ENCODE peak calls at places on chromosomes 13 and 19, in five cellular contexts. L, S, N, W and X are unnamed samples.

GRCh38 chr13:21749410-21749809 is 78.5 kb downstream of the FGF9 start:
- DNase-seq in L (no peak), S (no peak), N (no peak), W (no peak), X (no peak)

GRCh38 chr19:51018745-51019543 is 565 bp downstream of the KLK10 start:
- DNase-seq in L (no peak), S (no peak), N (peak; percentile 24), W (no peak), X (peak; percentile 87)

GRCh38 chr13:48505597-48506091 is 27.2 kb downstream of the RCBTB2 start:
- DNase-seq in L (peak; percentile 70), S (no peak), N (no peak), W (no peak), X (no peak)

GRCh38 chr13:48038763-48039162 is 1.2 kb downstream of the NUDT15 start:
- DNase-seq in L (no peak), S (no peak), N (no peak), W (no peak), X (no peak)

GRCh38 chr19:4361152-4362037 is 18.0 kb downstream of the MPND start:
- DNase-seq in L (no peak), S (no peak), N (no peak), W (peak; percentile 75), X (peak; percentile 72)

GRCh38 chr13:25977216-25977615 is 74.6 kb downstream of the SHISA2 start:
- DNase-seq in L (no peak), S (no peak), N (peak; percentile 19), W (no peak), X (no peak)

GRCh38 chr13:33079960-33080359 is 63.7 kb downstream of the KL start:
- DNase-seq in L (no peak), S (no peak), N (no peak), W (no peak), X (no peak)

GRCh38 chr19:860481-861098 is 1.1 kb downstream of the CFD start:
- DNase-seq in L (peak; percentile 77), S (peak; percentile 75), N (peak; percentile 70), W (peak; percentile 90), X (peak; percentile 71)

GRCh38 chr13:75391432-75392100 is 90.4 kb downstream of the TBC1D4 start:
- DNase-seq in L (no peak), S (no peak), N (no peak), W (no peak), X (no peak)

GRCh38 chr13:29937836-29938235 is 87.4 kb upstream of the UBL3 start:
- DNase-seq in L (no peak), S (no peak), N (no peak), W (no peak), X (no peak)

GRCh38 chr13:112143753-112144615 is 77.0 kb downstream of the SOX1 start:
- DNase-seq in L (no peak), S (no peak), N (no peak), W (peak; percentile 64), X (no peak)

GRCh38 chr13:112143046-112143752 is 76.2 kb downstream of the SOX1 start:
- DNase-seq in L (no peak), S (no peak), N (no peak), W (no peak), X (no peak)

GRCh38 chr13:112146073-112146360 is 79.1 kb downstream of the SOX1 start:
- DNase-seq in L (no peak), S (no peak), N (no peak), W (peak; percentile 58), X (no peak)

GRCh38 chr13:112144616-112145220 is 77.8 kb downstream of the SOX1 start:
- DNase-seq in L (no peak), S (no peak), N (no peak), W (peak; percentile 54), X (no peak)

DNA sequence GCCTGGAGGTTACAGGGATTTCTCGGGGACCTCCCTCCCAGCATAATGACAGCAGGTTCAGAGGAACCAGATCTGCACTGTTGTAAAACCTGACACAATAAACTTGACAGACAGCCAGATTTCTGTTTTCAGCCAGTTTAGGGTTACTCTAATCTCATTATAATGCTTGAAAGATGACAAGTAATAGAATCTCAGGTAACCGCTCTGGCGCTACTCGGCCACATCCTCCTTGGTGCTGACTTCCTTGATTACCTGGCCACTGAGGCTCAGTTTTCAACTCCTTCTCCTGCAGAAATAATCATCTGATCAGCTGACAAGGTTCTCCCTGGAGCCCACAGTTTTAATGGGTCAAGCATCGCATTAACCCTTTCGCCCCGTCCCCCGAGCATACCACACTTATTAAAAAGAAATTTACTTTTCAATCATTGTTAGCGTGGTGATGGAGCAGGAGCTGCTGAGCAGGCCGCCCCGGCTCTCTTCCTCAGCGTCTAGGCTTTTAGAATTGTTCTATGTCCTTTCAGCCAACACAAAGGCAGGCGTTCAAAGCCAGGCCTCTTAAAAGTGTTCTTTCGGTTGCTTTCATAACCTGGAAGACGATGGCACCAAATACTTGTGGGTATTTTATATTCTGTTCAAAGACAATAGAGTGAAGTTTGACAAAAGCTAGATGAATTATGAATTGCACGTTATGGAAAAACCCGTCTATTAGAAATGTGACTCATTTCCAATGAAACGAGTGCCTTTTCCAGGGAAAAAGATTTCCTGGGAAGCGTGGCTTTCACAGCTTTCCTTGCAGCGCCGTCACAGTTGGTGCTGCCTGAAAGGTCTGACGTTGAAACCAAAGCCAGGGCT is 78.5 kb downstream of the SOX1 start:
- DNase-seq in L (no peak), S (no peak), N (no peak), W (no peak), X (no peak)
- H3K4me1 ChIP-seq in L (no peaks in the 10 kb centered on the region), S (no peaks in the 10 kb centered on the region), N (no peaks in the 10 kb centered on the region), W (no peaks in the 10 kb centered on the region), X (no peaks in the 10 kb centered on the region)

GRCh38 chr19:54206831-54207177 is 6.1 kb downstream of the RPS9 start:
- DNase-seq in L (no peak), S (no peak), N (no peak), W (no peak), X (no peak)

GRCh38 chr19:54209748-54210494 is 9.3 kb downstream of the RPS9 start:
- DNase-seq in L (peak; percentile 69), S (peak; percentile 84), N (peak; percentile 99), W (no peak), X (peak; percentile 95)

GRCh38 chr19:54208784-54209057 is 8.1 kb downstream of the RPS9 start:
- DNase-seq in L (no peak), S (no peak), N (no peak), W (no peak), X (no peak)

GRCh38 chr19:54209058-54209747 is 8.5 kb downstream of the RPS9 start:
- DNase-seq in L (no peak), S (no peak), N (no peak), W (peak; percentile 83), X (no peak)

DNA sequence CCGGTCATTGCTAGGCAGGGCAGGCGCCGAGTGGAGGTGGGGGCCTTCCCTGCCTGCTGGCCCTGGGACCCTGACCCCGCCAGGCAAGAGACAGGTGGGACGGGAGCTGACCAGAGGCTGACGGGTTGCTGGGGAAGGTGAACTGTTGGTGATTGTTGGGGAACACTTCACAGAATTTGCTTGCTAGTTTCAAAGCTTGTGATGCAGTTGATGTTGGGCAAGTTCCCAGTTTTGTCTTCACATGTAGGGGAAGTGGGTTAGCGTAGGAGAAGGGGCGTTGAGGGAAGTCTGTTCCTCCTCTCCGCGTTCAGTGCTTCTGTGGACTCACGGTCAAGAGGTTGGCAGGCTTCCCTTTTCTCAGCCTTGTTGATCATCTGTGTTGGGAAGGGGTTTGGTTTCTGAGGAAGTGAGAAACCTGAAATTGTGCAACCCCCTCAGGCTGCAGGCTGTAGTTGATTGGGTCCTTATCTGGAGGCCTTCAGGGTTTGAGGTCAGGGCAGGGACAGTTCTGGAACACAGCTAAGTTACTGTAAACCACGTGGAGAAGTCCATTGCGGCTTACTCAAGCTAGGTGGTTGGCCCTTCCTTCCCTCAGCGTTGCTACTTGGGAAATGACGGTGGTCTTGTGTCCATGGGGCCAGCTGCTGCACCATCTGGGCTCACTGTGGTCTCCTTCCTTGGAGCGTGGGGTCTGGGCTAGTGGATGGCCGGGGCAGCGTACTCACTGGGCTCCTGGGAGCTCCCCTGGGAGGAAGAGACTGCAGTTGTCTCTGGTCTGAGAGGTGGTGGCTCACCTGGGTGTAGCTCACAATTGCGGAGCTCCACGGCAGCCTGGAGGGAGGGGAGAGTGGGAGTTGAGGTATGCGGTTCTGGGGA is 7.5 kb downstream of the RPS9 start:
- DNase-seq in L (peak; percentile 73), S (no peak), N (peak; percentile 86), W (peak; percentile 87), X (peak; percentile 92)
- TF ChIP-seq POLR2A in L (no peak), S (no peak), N (peak; percentile 47), W (peak; percentile 25), X (peak; percentile 29)

DNA sequence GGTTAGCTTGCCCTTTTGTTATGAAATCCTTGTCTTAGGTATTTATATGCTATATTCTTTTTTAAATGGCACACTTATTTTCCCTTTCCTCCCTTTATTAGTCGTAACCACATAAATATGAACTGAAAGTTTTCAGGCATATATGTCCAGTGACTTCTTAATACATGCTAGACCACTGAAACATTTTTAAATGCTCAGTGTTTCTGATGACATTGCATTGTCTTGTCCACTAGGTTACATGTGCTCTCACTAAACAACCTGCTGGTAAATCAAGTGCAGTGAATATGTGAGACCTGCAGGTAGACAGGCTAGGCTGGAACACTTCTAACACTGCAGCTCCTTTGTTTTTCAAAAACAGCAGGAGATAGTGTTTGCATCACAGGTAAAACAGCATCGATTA is 332.6 kb upstream of the DACH1 start:
- DNase-seq in L (no peak), S (no peak), N (no peak), W (no peak), X (no peak)
- H3K4me1 ChIP-seq in L (no peaks in the 10 kb centered on the region), S (no peaks in the 10 kb centered on the region), N (peaks cover 5% of the 10 kb centered on the region), W (no peaks in the 10 kb centered on the region), X (no peaks in the 10 kb centered on the region)

DNA sequence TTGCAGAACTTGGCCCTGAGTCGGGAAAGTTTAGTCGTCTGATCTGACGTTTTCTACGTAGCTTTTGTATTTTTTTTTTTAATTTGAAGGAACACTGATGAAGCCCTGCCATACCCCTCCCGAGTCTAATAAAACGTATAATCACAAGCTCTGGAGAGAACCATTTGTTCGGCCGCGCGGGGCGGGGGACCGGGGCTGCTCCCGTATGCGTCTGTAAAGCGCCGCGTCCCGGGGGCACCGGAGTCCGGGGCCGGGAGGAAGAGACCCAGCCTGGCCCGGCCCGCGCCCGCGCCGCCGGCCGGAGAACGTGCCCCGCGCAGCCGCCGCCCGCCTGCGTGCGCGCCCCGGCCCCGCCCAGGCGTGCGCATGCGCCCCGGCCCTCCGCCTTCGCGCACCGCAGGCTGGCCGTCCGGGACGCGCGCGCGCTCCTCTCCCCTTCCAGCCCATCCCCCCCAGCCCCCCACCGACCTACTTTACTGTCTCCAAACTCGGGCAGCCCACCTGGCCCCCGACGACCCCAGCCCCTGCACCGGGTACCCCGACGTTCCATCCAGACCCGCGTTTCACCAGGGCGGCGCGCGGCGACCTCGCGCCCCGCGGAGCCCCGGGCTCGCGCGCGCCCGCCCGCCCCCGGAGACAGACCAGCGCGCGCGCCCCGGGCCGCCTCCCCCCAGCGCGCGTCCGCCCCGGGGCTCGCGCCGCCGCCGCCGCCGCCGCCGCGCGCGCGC is 780 bp upstream of the USF2 start:
- DNase-seq in L (peak; percentile 86), S (peak; percentile 54), N (peak; percentile 78), W (peak; percentile 95), X (peak; percentile 78)
- TF ChIP-seq POLR2A in L (peak; percentile 36), S (peak; percentile 82), N (peak; percentile 66), W (no peak), X (peak; percentile 84)

GRCh38 chr19:6234527-6234926 is 45.2 kb downstream of the MLLT1 start:
- DNase-seq in L (no peak), S (no peak), N (no peak), W (no peak), X (no peak)
- H3K4me1 ChIP-seq in L (peaks cover 79% of the 10 kb centered on the region), S (peaks cover 78% of the 10 kb centered on the region), N (peaks cover 63% of the 10 kb centered on the region), W (peaks cover 23% of the 10 kb centered on the region), X (peaks cover 44% of the 10 kb centered on the region)